ENCODE peak calls at places on chromosomes 1 and 21, in ten cellular contexts. X is MM.1S, T is Karpas-422, U is hepatocyte, P is mammary epithelial cell, W is HCT116, M is H9, H is fibroblast of lung, Y is GM23248, F is OCI-LY7. D is an unnamed sample. For H3K79me2 and H4K20me1, the result is how much of the 10 kb centered on the place peaks cover.

GRCh38 chr1:59446257-59446901 is 149.5 kb downstream of the FGGY start:
- DNase-seq in P (peak), M (no peak), H (peak), U (no peak), W (no peak), F (no peak), Y (peak), T (no peak), X (no peak), D (no peak)

GRCh38 chr21:28737671-28738279 is 254.9 kb downstream of the LTN1 start:
- DNase-seq in P (peak), Y (peak), W (no peak), F (no peak), X (no peak), M (no peak), H (peak), T (no peak), U (peak), D (peak)

GRCh38 chr1:237281481-237281880 is 239.5 kb downstream of the RYR2 start:
- DNase-seq in X (no peak), H (no peak), W (no peak), M (no peak), Y (no peak), T (no peak), U (no peak), P (no peak), F (no peak), D (no peak)

GRCh38 chr1:31926846-31927660 is 11.1 kb downstream of the PTP4A2 start:
- DNase-seq in P (no peak), T (no peak), H (no peak), Y (no peak), X (no peak), F (no peak), U (no peak), W (no peak), M (no peak), D (no peak)

GRCh38 chr1:2019571-2020309 is 595 bp downstream of the GABRD start:
- DNase-seq in P (no peak), M (peak), Y (peak), U (peak), T (no peak), W (no peak), F (no peak), H (no peak), X (no peak), D (no peak)

GRCh38 chr1:184636156-184636448 is 118.6 kb downstream of the EDEM3 start:
- DNase-seq in P (no peak), M (no peak), X (no peak), W (no peak), H (no peak), U (no peak), F (no peak), Y (no peak), T (no peak), D (no peak)

GRCh38 chr1:32392358-32392757 is 1.9 kb downstream of the BSDC1 start:
- DNase-seq in H (no peak), U (no peak), X (no peak), M (no peak), F (no peak), W (no peak), T (no peak), P (no peak), Y (no peak), D (peak)

GRCh38 chr1:205950826-205951549 is 7.7 kb upstream of the SLC26A9 start:
- DNase-seq in Y (peak), X (no peak), U (no peak), M (no peak), P (peak), F (no peak), H (peak), W (no peak), T (no peak), D (no peak)

GRCh38 chr21:32587112-32587511 is 1.8 kb upstream of the TCP10L start:
- DNase-seq in Y (no peak), P (no peak), F (no peak), X (no peak), H (no peak), M (no peak), W (no peak), U (no peak), T (no peak), D (no peak)

GRCh38 chr21:29382029-29382654 is 83.4 kb downstream of the BACH1 start:
- DNase-seq in M (no peak), W (no peak), X (no peak), F (no peak), U (peak), H (peak), T (no peak), Y (peak), P (peak), D (peak)

GRCh38 chr21:45076245-45076661 is 1.9 kb downstream of the ADARB1 start:
- DNase-seq in P (peak), W (no peak), T (no peak), Y (peak), F (no peak), M (peak), H (no peak), U (no peak), X (no peak), D (no peak)

GRCh38 chr1:83932281-83932680 is 66.7 kb downstream of the TTLL7 start:
- DNase-seq in U (no peak), P (no peak), M (no peak), F (no peak), T (no peak), Y (no peak), W (no peak), H (no peak), X (no peak), D (no peak)

GRCh38 chr1:83929184-83929583 is 69.7 kb downstream of the TTLL7 start:
- DNase-seq in W (no peak), P (peak), U (no peak), Y (peak), T (no peak), M (no peak), X (no peak), F (no peak), H (peak), D (no peak)

GRCh38 chr1:83931658-83932253 is 67.2 kb downstream of the TTLL7 start:
- DNase-seq in Y (peak), H (peak), T (peak), P (peak), W (peak), U (peak), M (no peak), X (peak), F (peak), D (peak)

GRCh38 chr1:83932693-83933092 is 66.2 kb downstream of the TTLL7 start:
- DNase-seq in W (no peak), X (no peak), F (no peak), P (no peak), U (no peak), Y (no peak), H (no peak), T (no peak), M (no peak), D (no peak)

DNA sequence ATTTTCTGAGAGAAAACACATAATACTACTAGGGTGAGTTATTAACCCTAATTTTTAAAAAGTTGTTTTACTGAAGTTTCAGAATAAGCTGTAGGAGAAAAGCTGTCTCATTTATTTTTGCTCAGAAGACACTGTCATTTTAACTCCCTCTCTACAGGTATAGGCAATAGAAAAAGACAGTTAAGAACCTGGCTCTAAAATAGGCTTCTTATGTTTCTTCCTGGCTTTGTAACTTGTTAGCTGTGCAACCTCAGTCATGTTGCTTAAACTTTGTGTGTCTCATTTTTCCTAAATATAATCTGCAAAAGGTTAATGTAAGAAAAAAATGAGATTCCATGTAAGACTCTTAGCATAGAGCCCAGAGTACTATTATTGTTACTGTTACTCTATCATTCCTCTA is 64.4 kb downstream of the TTLL7 start:
- DNase-seq in P (no peak), M (no peak), F (no peak), Y (no peak), T (no peak), W (no peak), U (no peak), X (no peak), H (no peak), D (no peak)
- H3K27ac ChIP-seq in P (no peak), M (no peak), F (no peak), Y (no peak), T (no peak), W (no peak), U (no peak), X (no peak), H (no peak), D (no peak)

GRCh38 chr1:46113948-46114347 is 18.5 kb downstream of the PIK3R3 start:
- DNase-seq in X (no peak), P (no peak), T (no peak), M (no peak), Y (no peak), H (no peak), F (no peak), U (no peak), W (no peak), D (no peak)
- H3K79me2 ChIP-seq in X (under half), P (under half), T (half or more), M (under half), Y (under half), H (under half), F (under half), U (half or more), W (under half), D (under half)

DNA sequence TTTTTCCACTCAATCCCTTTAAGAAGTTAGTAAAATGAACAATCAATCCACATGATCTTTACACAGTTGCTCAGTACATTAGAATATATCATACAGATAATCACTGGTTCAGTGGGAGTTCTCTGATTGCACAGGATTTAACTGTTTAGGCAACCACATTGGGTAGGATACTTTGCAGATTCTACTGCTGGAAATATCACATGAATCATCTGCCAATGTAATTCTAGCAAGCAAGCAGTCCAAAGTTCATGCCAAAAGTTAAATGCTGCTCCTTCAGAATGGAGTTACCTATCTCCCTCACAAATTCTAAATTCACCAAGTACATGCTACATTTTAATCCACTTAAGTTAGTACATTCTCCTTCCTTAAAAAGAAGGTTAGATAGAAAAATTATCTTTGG is 52.4 kb downstream of the NEGR1 start:
- DNase-seq in M (no peak), T (no peak), P (no peak), W (no peak), Y (peak), U (no peak), H (peak), X (no peak), F (no peak), D (no peak)
- H4K20me1 ChIP-seq in M (under half), T (under half), P (under half), W (under half), Y (under half), U (under half), H (under half), X (under half), F (under half), D (under half)

GRCh38 chr1:15218287-15219279 is 28.4 kb upstream of the FHAD1 start:
- DNase-seq in P (peak), W (peak), Y (no peak), T (no peak), X (no peak), F (no peak), H (peak), U (no peak), M (no peak), D (peak)

GRCh38 chr1:15220825-15221431 is 26.1 kb upstream of the FHAD1 start:
- DNase-seq in X (no peak), T (no peak), P (no peak), M (no peak), W (no peak), H (no peak), F (no peak), U (peak), Y (no peak), D (no peak)

GRCh38 chr1:15220024-15220392 is 27.0 kb upstream of the FHAD1 start:
- DNase-seq in U (no peak), Y (no peak), P (no peak), T (no peak), W (no peak), F (no peak), H (no peak), M (no peak), X (peak), D (no peak)

GRCh38 chr1:15217654-15218053 is 29.4 kb upstream of the FHAD1 start:
- DNase-seq in U (no peak), H (no peak), X (no peak), T (no peak), Y (no peak), M (no peak), P (no peak), F (no peak), W (no peak), D (no peak)

GRCh38 chr1:15219280-15220023 is 27.6 kb upstream of the FHAD1 start:
- DNase-seq in P (no peak), U (no peak), M (no peak), T (no peak), H (no peak), Y (no peak), W (no peak), X (no peak), F (no peak), D (no peak)
- H3K27ac ChIP-seq in P (no peak), U (no peak), M (no peak), T (no peak), H (no peak), Y (no peak), W (no peak), X (peak), F (no peak), D (peak)

DNA sequence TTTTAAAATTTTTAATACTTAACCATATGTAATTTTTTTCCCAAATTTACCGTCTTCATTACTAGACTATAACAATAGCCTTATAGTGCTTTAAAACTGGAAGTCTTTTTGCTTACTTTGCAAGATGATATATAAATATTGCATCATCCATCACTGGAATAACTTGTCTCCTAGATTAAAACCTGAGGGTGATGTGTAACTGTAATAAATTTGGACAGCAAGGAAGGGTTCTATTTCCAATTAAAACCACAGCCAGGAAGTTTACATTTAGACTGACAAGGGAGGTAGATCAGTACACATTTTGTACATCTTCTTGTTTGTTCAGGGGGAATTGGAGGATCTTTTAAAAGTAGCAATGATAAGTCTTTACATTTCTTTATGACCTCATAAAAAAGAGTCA is 21.9 kb downstream of the NTNG1 start:
- DNase-seq in T (no peak), W (no peak), P (peak), M (no peak), U (no peak), F (no peak), H (peak), Y (no peak), X (no peak), D (no peak)
- H3K79me2 ChIP-seq in T (under half), W (under half), P (under half), M (under half), U (under half), F (under half), H (under half), Y (half or more), X (under half), D (under half)

DNA sequence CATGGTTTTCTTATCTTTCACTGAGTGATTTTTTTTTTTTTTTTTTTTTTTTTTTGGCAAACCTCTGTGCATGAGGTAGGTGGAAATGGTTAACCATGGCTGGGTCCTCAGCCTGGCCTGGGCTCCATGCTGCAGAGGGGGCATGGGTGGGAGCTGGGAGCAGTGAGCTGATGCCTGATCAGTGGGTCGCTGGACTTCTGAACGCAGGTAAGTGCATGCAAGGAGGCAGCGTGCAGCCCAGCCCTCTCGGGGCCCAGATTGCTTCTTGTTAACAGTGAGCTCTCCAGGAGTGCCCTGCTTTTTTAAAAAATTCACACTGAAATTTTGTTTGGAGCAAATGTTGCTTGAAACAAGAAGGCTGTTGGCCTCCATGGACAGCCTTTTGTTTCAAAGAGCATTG is 75.2 kb downstream of the UCK2 start:
- DNase-seq in U (no peak), W (no peak), P (no peak), Y (no peak), F (no peak), T (no peak), H (no peak), M (no peak), X (no peak), D (no peak)
- H4K20me1 ChIP-seq in U (under half), W (under half), P (under half), Y (under half), F (under half), T (under half), H (under half), M (under half), X (under half), D (under half)

D was measured in endothelial cell of umbilical vein.